ENCODE peak calls at places on chromosome 6, in six cellular contexts. One of them, this sample, is unnamed.

GRCh38 chr6:117034547-117034946 is 157.5 kb downstream of the RFX6 start:
- DNase-seq in trophoblast cell: no peak
- DNase-seq in upper lobe of right lung: no peak
- DNase-seq in heart left ventricle: no peak
- DNase-seq in K562: no peak
- DNase-seq in IMR-90: no peak
- DNase-seq in this sample: no peak

GRCh38 chr6:3061501-3061941 is 6.8 kb upstream of the RIPK1 start:
- DNase-seq in trophoblast cell: peak; percentile 85
- DNase-seq in upper lobe of right lung: no peak
- DNase-seq in heart left ventricle: no peak
- DNase-seq in K562: no peak
- DNase-seq in IMR-90: peak; percentile 84
- DNase-seq in this sample: no peak

GRCh38 chr6:85124472-85125428 is 325.1 kb upstream of the NT5E start:
- DNase-seq in trophoblast cell: peak; percentile 14
- DNase-seq in upper lobe of right lung: no peak
- DNase-seq in heart left ventricle: no peak
- DNase-seq in K562: no peak
- DNase-seq in IMR-90: peak; percentile 5
- DNase-seq in this sample: no peak

GRCh38 chr6:38283734-38284362 is 355.9 kb downstream of the BTBD9 start:
- DNase-seq in trophoblast cell: no peak
- DNase-seq in upper lobe of right lung: no peak
- DNase-seq in heart left ventricle: no peak
- DNase-seq in K562: no peak
- DNase-seq in IMR-90: peak; percentile 60
- DNase-seq in this sample: no peak

GRCh38 chr6:119476024-119476423 is 126.5 kb upstream of the MAN1A1 start:
- DNase-seq in trophoblast cell: no peak
- DNase-seq in upper lobe of right lung: no peak
- DNase-seq in heart left ventricle: no peak
- DNase-seq in K562: no peak
- DNase-seq in IMR-90: no peak
- DNase-seq in this sample: no peak

GRCh38 chr6:6564154-6564553 is 24.4 kb upstream of the LY86 start:
- DNase-seq in trophoblast cell: no peak
- DNase-seq in upper lobe of right lung: no peak
- DNase-seq in heart left ventricle: no peak
- DNase-seq in K562: no peak
- DNase-seq in IMR-90: no peak
- DNase-seq in this sample: no peak

GRCh38 chr6:96898241-96898851 is 655 bp upstream of the NDUFAF4 start:
- DNase-seq in trophoblast cell: no peak
- DNase-seq in upper lobe of right lung: no peak
- DNase-seq in heart left ventricle: no peak
- DNase-seq in K562: peak; percentile 41
- DNase-seq in IMR-90: peak; percentile 34
- DNase-seq in this sample: no peak

GRCh38 chr6:21729431-21729830 is 135.9 kb downstream of the SOX4 start:
- DNase-seq in trophoblast cell: peak; percentile 68
- DNase-seq in upper lobe of right lung: no peak
- DNase-seq in heart left ventricle: no peak
- DNase-seq in K562: no peak
- DNase-seq in IMR-90: no peak
- DNase-seq in this sample: no peak

GRCh38 chr6:26170181-26170580 is 83.0 kb downstream of the HFE start:
- DNase-seq in trophoblast cell: peak; percentile 23
- DNase-seq in upper lobe of right lung: no peak
- DNase-seq in heart left ventricle: no peak
- DNase-seq in K562: no peak
- DNase-seq in IMR-90: no peak
- DNase-seq in this sample: no peak

GRCh38 chr6:6895929-6896328 is 211.8 kb upstream of the RREB1 start:
- DNase-seq in trophoblast cell: no peak
- DNase-seq in upper lobe of right lung: no peak
- DNase-seq in heart left ventricle: no peak
- DNase-seq in K562: no peak
- DNase-seq in IMR-90: no peak
- DNase-seq in this sample: no peak

GRCh38 chr6:113646701-113647100 is 210.4 kb upstream of the MARCKS start:
- DNase-seq in trophoblast cell: no peak
- DNase-seq in upper lobe of right lung: no peak
- DNase-seq in heart left ventricle: no peak
- DNase-seq in K562: no peak
- DNase-seq in IMR-90: no peak
- DNase-seq in this sample: no peak

GRCh38 chr6:113644861-113645575 is 212.1 kb upstream of the MARCKS start:
- DNase-seq in trophoblast cell: peak; percentile 93
- DNase-seq in upper lobe of right lung: no peak
- DNase-seq in heart left ventricle: no peak
- DNase-seq in K562: no peak
- DNase-seq in IMR-90: peak; percentile 98
- DNase-seq in this sample: no peak

GRCh38 chr6:113645986-113646385 is 211.2 kb upstream of the MARCKS start:
- DNase-seq in trophoblast cell: no peak
- DNase-seq in upper lobe of right lung: no peak
- DNase-seq in heart left ventricle: no peak
- DNase-seq in K562: no peak
- DNase-seq in IMR-90: no peak
- DNase-seq in this sample: no peak

GRCh38 chr6:113647158-113647889 is 209.8 kb upstream of the MARCKS start:
- DNase-seq in trophoblast cell: no peak
- DNase-seq in upper lobe of right lung: no peak
- DNase-seq in heart left ventricle: no peak
- DNase-seq in K562: no peak
- DNase-seq in IMR-90: no peak
- DNase-seq in this sample: no peak

GRCh38 chr6:113645576-113645970 is 211.6 kb upstream of the MARCKS start:
- DNase-seq in trophoblast cell: peak; percentile 86
- DNase-seq in upper lobe of right lung: no peak
- DNase-seq in heart left ventricle: no peak
- DNase-seq in K562: no peak
- DNase-seq in IMR-90: peak; percentile 97
- DNase-seq in this sample: no peak
- H3K4me1 ChIP-seq in trophoblast cell: peaks cover 5% of the 10 kb centered on the region
- H3K4me1 ChIP-seq in upper lobe of right lung: peaks cover 11% of the 10 kb centered on the region
- H3K4me1 ChIP-seq in heart left ventricle: peaks cover 11% of the 10 kb centered on the region
- H3K4me1 ChIP-seq in K562: no peaks in the 10 kb centered on the region
- H3K4me1 ChIP-seq in IMR-90: peaks cover 6% of the 10 kb centered on the region
- H3K4me1 ChIP-seq in this sample: peaks cover 2% of the 10 kb centered on the region

GRCh38 chr6:11349880-11350279 is 117.4 kb upstream of the NEDD9 start:
- DNase-seq in trophoblast cell: no peak
- DNase-seq in upper lobe of right lung: no peak
- DNase-seq in heart left ventricle: no peak
- DNase-seq in K562: no peak
- DNase-seq in IMR-90: no peak
- DNase-seq in this sample: no peak
- H3K4me1 ChIP-seq in trophoblast cell: no peaks in the 10 kb centered on the region
- H3K4me1 ChIP-seq in upper lobe of right lung: no peaks in the 10 kb centered on the region
- H3K4me1 ChIP-seq in heart left ventricle: peaks cover 12% of the 10 kb centered on the region
- H3K4me1 ChIP-seq in K562: no peaks in the 10 kb centered on the region
- H3K4me1 ChIP-seq in IMR-90: peaks cover 5% of the 10 kb centered on the region
- H3K4me1 ChIP-seq in this sample: peaks cover 7% of the 10 kb centered on the region

GRCh38 chr6:35178012-35178411 is 35.7 kb upstream of the SCUBE3 start:
- DNase-seq in trophoblast cell: peak; percentile 77
- DNase-seq in upper lobe of right lung: no peak
- DNase-seq in heart left ventricle: no peak
- DNase-seq in K562: no peak
- DNase-seq in IMR-90: no peak
- DNase-seq in this sample: no peak

GRCh38 chr6:35177139-35177538 is 36.0 kb upstream of the TCP11 start:
- DNase-seq in trophoblast cell: no peak
- DNase-seq in upper lobe of right lung: no peak
- DNase-seq in heart left ventricle: no peak
- DNase-seq in K562: no peak
- DNase-seq in IMR-90: no peak
- DNase-seq in this sample: no peak

GRCh38 chr6:35178932-35179832 is 34.6 kb upstream of the SCUBE3 start:
- DNase-seq in trophoblast cell: no peak
- DNase-seq in upper lobe of right lung: no peak
- DNase-seq in heart left ventricle: no peak
- DNase-seq in K562: peak; percentile 27
- DNase-seq in IMR-90: no peak
- DNase-seq in this sample: no peak

GRCh38 chr6:35176625-35177024 is 35.5 kb upstream of the TCP11 start:
- DNase-seq in trophoblast cell: peak; percentile 90
- DNase-seq in upper lobe of right lung: no peak
- DNase-seq in heart left ventricle: no peak
- DNase-seq in K562: no peak
- DNase-seq in IMR-90: no peak
- DNase-seq in this sample: no peak

GRCh38 chr6:35177586-35177985 is 36.2 kb upstream of the SCUBE3 start:
- DNase-seq in trophoblast cell: peak; percentile 46
- DNase-seq in upper lobe of right lung: no peak
- DNase-seq in heart left ventricle: no peak
- DNase-seq in K562: no peak
- DNase-seq in IMR-90: peak; percentile 44
- DNase-seq in this sample: no peak
- H3K4me1 ChIP-seq in trophoblast cell: peaks cover 15% of the 10 kb centered on the region
- H3K4me1 ChIP-seq in upper lobe of right lung: peaks cover 10% of the 10 kb centered on the region
- H3K4me1 ChIP-seq in heart left ventricle: peaks cover 20% of the 10 kb centered on the region
- H3K4me1 ChIP-seq in K562: peaks cover 10% of the 10 kb centered on the region
- H3K4me1 ChIP-seq in IMR-90: peaks cover 34% of the 10 kb centered on the region
- H3K4me1 ChIP-seq in this sample: peaks cover 12% of the 10 kb centered on the region

GRCh38 chr6:31546962-31547726 is at the start of gene NFKBIL1:
- DNase-seq in trophoblast cell: peak; percentile 92
- DNase-seq in upper lobe of right lung: peak; percentile 95
- DNase-seq in heart left ventricle: peak; percentile 98
- DNase-seq in K562: peak; percentile 100
- DNase-seq in IMR-90: peak; percentile 98
- DNase-seq in this sample: peak; percentile 91

GRCh38 chr6:31544676-31545075 is 1.7 kb downstream of the ATP6V1G2 start:
- DNase-seq in trophoblast cell: no peak
- DNase-seq in upper lobe of right lung: no peak
- DNase-seq in heart left ventricle: no peak
- DNase-seq in K562: no peak
- DNase-seq in IMR-90: no peak
- DNase-seq in this sample: no peak

GRCh38 chr6:31547727-31548422 is 467 bp downstream of the NFKBIL1 start:
- DNase-seq in trophoblast cell: no peak
- DNase-seq in upper lobe of right lung: peak; percentile 72
- DNase-seq in heart left ventricle: no peak
- DNase-seq in K562: peak; percentile 50
- DNase-seq in IMR-90: no peak
- DNase-seq in this sample: no peak

GRCh38 chr6:31545291-31545690 is 1.1 kb downstream of the ATP6V1G2 start:
- DNase-seq in trophoblast cell: no peak
- DNase-seq in upper lobe of right lung: no peak
- DNase-seq in heart left ventricle: no peak
- DNase-seq in K562: no peak
- DNase-seq in IMR-90: no peak
- DNase-seq in this sample: no peak

DNA sequence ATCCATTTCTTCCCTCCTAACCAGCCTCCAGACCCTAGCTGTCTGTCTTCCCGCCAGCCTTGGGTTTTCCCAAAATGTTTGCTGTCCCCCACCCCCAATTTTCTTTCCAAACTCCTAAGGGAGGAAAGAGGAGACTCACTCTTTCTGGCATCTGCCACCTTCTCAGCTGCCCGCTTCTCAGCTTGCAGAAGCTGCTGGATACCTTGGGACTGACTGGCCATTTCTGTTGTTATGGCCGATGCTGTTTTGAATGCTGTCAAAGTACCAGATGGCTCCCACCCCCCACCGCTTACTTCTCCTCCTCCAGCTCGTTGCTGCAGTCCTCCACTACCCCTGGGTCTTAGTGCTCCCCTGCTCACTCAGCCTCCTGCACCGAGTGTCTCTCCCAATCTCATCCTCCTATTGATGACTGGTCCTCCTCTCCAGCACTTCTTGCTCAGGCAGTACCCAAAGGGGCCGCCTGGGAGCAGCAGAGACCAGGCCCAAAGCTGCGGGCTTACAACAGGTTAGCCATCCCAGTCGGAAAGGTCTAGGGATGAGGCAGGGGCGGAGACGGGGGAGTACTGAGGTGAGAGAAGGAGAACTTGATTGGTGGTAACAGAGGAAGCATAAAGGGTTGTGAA is at the start of gene ATP6V1G2:
- DNase-seq in trophoblast cell: peak; percentile 97
- DNase-seq in upper lobe of right lung: peak; percentile 92
- DNase-seq in heart left ventricle: peak; percentile 87
- DNase-seq in K562: peak; percentile 96
- DNase-seq in IMR-90: peak; percentile 93
- DNase-seq in this sample: peak; percentile 91
- H3K4me1 ChIP-seq in trophoblast cell: peaks cover 4% of the 10 kb centered on the region
- H3K4me1 ChIP-seq in upper lobe of right lung: peaks cover 18% of the 10 kb centered on the region
- H3K4me1 ChIP-seq in heart left ventricle: peaks cover 22% of the 10 kb centered on the region
- H3K4me1 ChIP-seq in K562: peaks cover 10% of the 10 kb centered on the region
- H3K4me1 ChIP-seq in IMR-90: peaks cover 6% of the 10 kb centered on the region
- H3K4me1 ChIP-seq in this sample: peaks cover 11% of the 10 kb centered on the region

GRCh38 chr6:144688713-144689112 is 403.6 kb downstream of the UTRN start:
- DNase-seq in trophoblast cell: no peak
- DNase-seq in upper lobe of right lung: no peak
- DNase-seq in heart left ventricle: no peak
- DNase-seq in K562: no peak
- DNase-seq in IMR-90: no peak
- DNase-seq in this sample: no peak

GRCh38 chr6:144690109-144690508 is 405.0 kb downstream of the UTRN start:
- DNase-seq in trophoblast cell: no peak
- DNase-seq in upper lobe of right lung: no peak
- DNase-seq in heart left ventricle: no peak
- DNase-seq in K562: no peak
- DNase-seq in IMR-90: no peak
- DNase-seq in this sample: no peak

GRCh38 chr6:144690659-144691058 is 405.5 kb downstream of the UTRN start:
- DNase-seq in trophoblast cell: no peak
- DNase-seq in upper lobe of right lung: no peak
- DNase-seq in heart left ventricle: no peak
- DNase-seq in K562: no peak
- DNase-seq in IMR-90: no peak
- DNase-seq in this sample: no peak

DNA sequence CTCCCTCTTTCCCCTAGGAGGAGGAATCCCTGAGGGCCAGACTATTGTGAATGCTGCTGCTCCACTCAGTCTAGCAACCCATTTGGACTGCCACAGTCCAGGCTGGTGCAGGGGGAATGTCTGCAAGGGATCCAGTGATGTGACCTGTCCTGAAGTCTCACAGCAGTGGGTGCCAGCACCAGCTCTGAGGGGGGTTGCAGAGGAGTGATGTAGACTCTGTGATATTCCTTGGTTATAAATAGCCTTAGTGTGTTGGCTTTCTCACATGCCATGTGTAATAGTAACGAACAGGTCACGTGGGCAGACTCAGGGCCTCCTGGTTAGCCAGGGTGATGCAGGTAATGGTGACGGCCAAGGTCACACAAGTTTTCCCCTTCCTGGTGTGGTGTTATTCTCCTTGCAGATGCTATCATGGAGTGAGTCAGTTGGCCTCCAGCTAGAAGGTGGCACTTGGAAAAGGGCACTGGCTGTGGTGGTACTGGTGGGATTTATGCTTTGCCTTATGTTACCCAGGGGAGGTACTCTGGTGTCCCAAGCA is 404.4 kb downstream of the UTRN start:
- DNase-seq in trophoblast cell: peak; percentile 54
- DNase-seq in upper lobe of right lung: no peak
- DNase-seq in heart left ventricle: no peak
- DNase-seq in K562: no peak
- DNase-seq in IMR-90: no peak
- DNase-seq in this sample: no peak
- H3K4me1 ChIP-seq in trophoblast cell: peaks cover 5% of the 10 kb centered on the region
- H3K4me1 ChIP-seq in upper lobe of right lung: no peaks in the 10 kb centered on the region
- H3K4me1 ChIP-seq in heart left ventricle: no peaks in the 10 kb centered on the region
- H3K4me1 ChIP-seq in K562: no peaks in the 10 kb centered on the region
- H3K4me1 ChIP-seq in IMR-90: no peaks in the 10 kb centered on the region
- H3K4me1 ChIP-seq in this sample: no peaks in the 10 kb centered on the region